ENCODE peak calls at places on chromosomes 7 and 10, in four cellular contexts. One of them, this sample, is unnamed. For H3K4me1, the result is how much of the 10 kb centered on the place peaks cover.

GRCh38 chr10:129725482-129725881 is 238.6 kb downstream of the EBF3 start:
- DNase-seq in effector memory CD4-positive, alpha-beta T cell: no peak
- DNase-seq in HAP-1: no peak
- DNase-seq in transverse colon: no peak
- DNase-seq in this sample: no peak

GRCh38 chr7:129265328-129265727 is 40.5 kb downstream of the AHCYL2 start:
- DNase-seq in effector memory CD4-positive, alpha-beta T cell: no peak
- DNase-seq in HAP-1: no peak
- DNase-seq in transverse colon: no peak
- DNase-seq in this sample: no peak

GRCh38 chr10:126058507-126058906 is 162.1 kb downstream of the FANK1 start:
- DNase-seq in effector memory CD4-positive, alpha-beta T cell: no peak
- DNase-seq in HAP-1: no peak
- DNase-seq in transverse colon: no peak
- DNase-seq in this sample: no peak

GRCh38 chr7:114426824-114427223 is 12.2 kb downstream of the FOXP2 start:
- DNase-seq in effector memory CD4-positive, alpha-beta T cell: no peak
- DNase-seq in HAP-1: peak
- DNase-seq in transverse colon: no peak
- DNase-seq in this sample: peak

GRCh38 chr7:143345428-143345900 is 17.0 kb downstream of the FAM131B start:
- DNase-seq in effector memory CD4-positive, alpha-beta T cell: peak
- DNase-seq in HAP-1: peak
- DNase-seq in transverse colon: peak
- DNase-seq in this sample: peak

GRCh38 chr10:37700886-37701780 is 156.3 kb downstream of the ZNF248 start:
- DNase-seq in effector memory CD4-positive, alpha-beta T cell: no peak
- DNase-seq in HAP-1: no peak
- DNase-seq in transverse colon: no peak
- DNase-seq in this sample: no peak

GRCh38 chr7:128037880-128038619 is 6.8 kb upstream of the LRRC4 start:
- DNase-seq in effector memory CD4-positive, alpha-beta T cell: no peak
- DNase-seq in HAP-1: no peak
- DNase-seq in transverse colon: no peak
- DNase-seq in this sample: no peak

GRCh38 chr7:97043281-97043680 is 18.6 kb upstream of the DLX5 start:
- DNase-seq in effector memory CD4-positive, alpha-beta T cell: no peak
- DNase-seq in HAP-1: no peak
- DNase-seq in transverse colon: no peak
- DNase-seq in this sample: no peak

GRCh38 chr10:122282253-122282671 is 11.2 kb downstream of the BTBD16 start:
- DNase-seq in effector memory CD4-positive, alpha-beta T cell: no peak
- DNase-seq in HAP-1: no peak
- DNase-seq in transverse colon: no peak
- DNase-seq in this sample: no peak

GRCh38 chr10:24762966-24763623 is 39.4 kb upstream of the ARHGAP21 start:
- DNase-seq in effector memory CD4-positive, alpha-beta T cell: no peak
- DNase-seq in HAP-1: peak
- DNase-seq in transverse colon: no peak
- DNase-seq in this sample: no peak

GRCh38 chr10:42942279-42942932 is 134.5 kb upstream of the RET start:
- DNase-seq in effector memory CD4-positive, alpha-beta T cell: no peak
- DNase-seq in HAP-1: no peak
- DNase-seq in transverse colon: no peak
- DNase-seq in this sample: no peak

GRCh38 chr7:7761974-7762769 is 43.8 kb upstream of the RPA3 start:
- DNase-seq in effector memory CD4-positive, alpha-beta T cell: no peak
- DNase-seq in HAP-1: no peak
- DNase-seq in transverse colon: no peak
- DNase-seq in this sample: peak

GRCh38 chr7:17320102-17320497 is 21.6 kb downstream of the AHR start:
- DNase-seq in effector memory CD4-positive, alpha-beta T cell: no peak
- DNase-seq in HAP-1: no peak
- DNase-seq in transverse colon: no peak
- DNase-seq in this sample: no peak

GRCh38 chr10:30788307-30788706 is 158.8 kb upstream of the LYZL2 start:
- DNase-seq in effector memory CD4-positive, alpha-beta T cell: no peak
- DNase-seq in HAP-1: no peak
- DNase-seq in transverse colon: no peak
- DNase-seq in this sample: no peak

GRCh38 chr10:114328876-114329275 is 75.4 kb downstream of the AFAP1L2 start:
- DNase-seq in effector memory CD4-positive, alpha-beta T cell: no peak
- DNase-seq in HAP-1: no peak
- DNase-seq in transverse colon: no peak
- DNase-seq in this sample: no peak

GRCh38 chr10:130022071-130022470 is 58.0 kb upstream of the EBF3 start:
- DNase-seq in effector memory CD4-positive, alpha-beta T cell: no peak
- DNase-seq in HAP-1: no peak
- DNase-seq in transverse colon: no peak
- DNase-seq in this sample: no peak

GRCh38 chr10:103584216-103585010 is 90.9 kb downstream of the NEURL1 start:
- DNase-seq in effector memory CD4-positive, alpha-beta T cell: peak
- DNase-seq in HAP-1: no peak
- DNase-seq in transverse colon: no peak
- DNase-seq in this sample: no peak

GRCh38 chr7:48759431-48760080 is 164.8 kb upstream of the CDC14C start:
- DNase-seq in effector memory CD4-positive, alpha-beta T cell: no peak
- DNase-seq in HAP-1: peak
- DNase-seq in transverse colon: no peak
- DNase-seq in this sample: no peak

GRCh38 chr10:27446091-27446918 is 57.8 kb upstream of the RAB18 start:
- DNase-seq in effector memory CD4-positive, alpha-beta T cell: no peak
- DNase-seq in HAP-1: peak
- DNase-seq in transverse colon: no peak
- DNase-seq in this sample: peak

GRCh38 chr10:79608505-79609375 is 2.0 kb upstream of the SFTPA1 start:
- DNase-seq in effector memory CD4-positive, alpha-beta T cell: no peak
- DNase-seq in HAP-1: no peak
- DNase-seq in transverse colon: peak
- DNase-seq in this sample: peak

GRCh38 chr7:8379264-8379663 is 54.1 kb upstream of the NXPH1 start:
- DNase-seq in effector memory CD4-positive, alpha-beta T cell: no peak
- DNase-seq in HAP-1: no peak
- DNase-seq in transverse colon: no peak
- DNase-seq in this sample: no peak

GRCh38 chr10:67606572-67606971 is 89.4 kb downstream of the CTNNA3 start:
- DNase-seq in effector memory CD4-positive, alpha-beta T cell: no peak
- DNase-seq in HAP-1: peak
- DNase-seq in transverse colon: no peak
- DNase-seq in this sample: no peak

GRCh38 chr7:113774182-113774807 is 144.5 kb downstream of the PPP1R3A start:
- DNase-seq in effector memory CD4-positive, alpha-beta T cell: no peak
- DNase-seq in HAP-1: peak
- DNase-seq in transverse colon: no peak
- DNase-seq in this sample: peak

GRCh38 chr10:78474743-78475142 is 441.1 kb downstream of the RPS24 start:
- DNase-seq in effector memory CD4-positive, alpha-beta T cell: no peak
- DNase-seq in HAP-1: no peak
- DNase-seq in transverse colon: no peak
- DNase-seq in this sample: no peak

GRCh38 chr10:22620140-22620857 is 94.1 kb downstream of the PIP4K2A start:
- DNase-seq in effector memory CD4-positive, alpha-beta T cell: no peak
- DNase-seq in HAP-1: no peak
- DNase-seq in transverse colon: peak
- DNase-seq in this sample: no peak

GRCh38 chr10:80260295-80261243 is 28.9 kb downstream of the MAT1A start:
- DNase-seq in effector memory CD4-positive, alpha-beta T cell: no peak
- DNase-seq in HAP-1: peak
- DNase-seq in transverse colon: no peak
- DNase-seq in this sample: no peak

GRCh38 chr10:11746883-11747539 is 4.8 kb downstream of the ECHDC3 start:
- DNase-seq in effector memory CD4-positive, alpha-beta T cell: no peak
- DNase-seq in HAP-1: no peak
- DNase-seq in transverse colon: no peak
- DNase-seq in this sample: no peak

GRCh38 chr7:30764030-30764991 is 6.9 kb upstream of the MINDY4 start:
- DNase-seq in effector memory CD4-positive, alpha-beta T cell: no peak
- DNase-seq in HAP-1: no peak
- DNase-seq in transverse colon: no peak
- DNase-seq in this sample: peak

GRCh38 chr10:77604063-77604462 is 33.5 kb downstream of the KCNMA1 start:
- DNase-seq in effector memory CD4-positive, alpha-beta T cell: no peak
- DNase-seq in HAP-1: no peak
- DNase-seq in transverse colon: no peak
- DNase-seq in this sample: no peak

GRCh38 chr10:129877773-129878371 is 86.2 kb downstream of the EBF3 start:
- DNase-seq in effector memory CD4-positive, alpha-beta T cell: no peak
- DNase-seq in HAP-1: peak
- DNase-seq in transverse colon: no peak
- DNase-seq in this sample: no peak

GRCh38 chr10:122856902-122857301 is 11.2 kb upstream of the CUZD1 start:
- DNase-seq in effector memory CD4-positive, alpha-beta T cell: no peak
- DNase-seq in HAP-1: no peak
- DNase-seq in transverse colon: no peak
- DNase-seq in this sample: no peak

GRCh38 chr7:130965515-130965914 is 231.5 kb upstream of the KLF14 start:
- DNase-seq in effector memory CD4-positive, alpha-beta T cell: no peak
- DNase-seq in HAP-1: no peak
- DNase-seq in transverse colon: no peak
- DNase-seq in this sample: no peak

GRCh38 chr7:113200281-113200680 is 81.9 kb upstream of the SMIM30 start:
- DNase-seq in effector memory CD4-positive, alpha-beta T cell: no peak
- DNase-seq in HAP-1: no peak
- DNase-seq in transverse colon: no peak
- DNase-seq in this sample: no peak

GRCh38 chr7:2641406-2642393 is 9.9 kb downstream of the TTYH3 start:
- DNase-seq in effector memory CD4-positive, alpha-beta T cell: no peak
- DNase-seq in HAP-1: no peak
- DNase-seq in transverse colon: peak
- DNase-seq in this sample: peak
- H3K4me1 ChIP-seq in effector memory CD4-positive, alpha-beta T cell: under half
- H3K4me1 ChIP-seq in HAP-1: under half
- H3K4me1 ChIP-seq in transverse colon: under half
- H3K4me1 ChIP-seq in this sample: half or more

DNA sequence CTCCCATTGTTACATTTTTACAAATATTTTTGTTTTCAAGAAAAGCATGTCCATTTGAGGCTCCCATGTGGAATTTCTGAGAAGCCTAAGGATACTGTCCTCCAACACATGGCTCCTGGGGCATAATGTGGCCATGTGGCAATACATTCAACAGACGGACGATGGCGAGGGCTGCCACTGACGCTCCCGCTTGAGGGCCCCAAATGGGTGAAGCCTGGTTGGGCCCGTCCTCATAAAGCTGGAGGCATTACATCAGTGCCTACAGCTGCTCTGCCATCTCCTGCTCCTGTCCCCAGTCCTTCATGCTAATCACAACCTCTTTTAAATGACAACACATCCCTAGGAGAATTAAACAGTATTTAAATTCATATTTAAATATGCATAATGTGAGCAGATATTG is 246.8 kb downstream of the TNS3 start:
- DNase-seq in effector memory CD4-positive, alpha-beta T cell: no peak
- DNase-seq in HAP-1: no peak
- DNase-seq in transverse colon: no peak
- DNase-seq in this sample: no peak
- H3K4me1 ChIP-seq in effector memory CD4-positive, alpha-beta T cell: under half
- H3K4me1 ChIP-seq in HAP-1: under half
- H3K4me1 ChIP-seq in transverse colon: under half
- H3K4me1 ChIP-seq in this sample: under half

GRCh38 chr10:48656928-48657327 is 27.7 kb upstream of the WDFY4 start:
- DNase-seq in effector memory CD4-positive, alpha-beta T cell: no peak
- DNase-seq in HAP-1: no peak
- DNase-seq in transverse colon: no peak
- DNase-seq in this sample: no peak

GRCh38 chr10:48658889-48659269 is 25.8 kb upstream of the WDFY4 start:
- DNase-seq in effector memory CD4-positive, alpha-beta T cell: no peak
- DNase-seq in HAP-1: no peak
- DNase-seq in transverse colon: no peak
- DNase-seq in this sample: no peak

GRCh38 chr10:48658243-48658888 is 26.3 kb upstream of the WDFY4 start:
- DNase-seq in effector memory CD4-positive, alpha-beta T cell: no peak
- DNase-seq in HAP-1: peak
- DNase-seq in transverse colon: peak
- DNase-seq in this sample: peak

GRCh38 chr10:48659790-48660189 is 24.9 kb upstream of the WDFY4 start:
- DNase-seq in effector memory CD4-positive, alpha-beta T cell: no peak
- DNase-seq in HAP-1: peak
- DNase-seq in transverse colon: no peak
- DNase-seq in this sample: no peak

DNA sequence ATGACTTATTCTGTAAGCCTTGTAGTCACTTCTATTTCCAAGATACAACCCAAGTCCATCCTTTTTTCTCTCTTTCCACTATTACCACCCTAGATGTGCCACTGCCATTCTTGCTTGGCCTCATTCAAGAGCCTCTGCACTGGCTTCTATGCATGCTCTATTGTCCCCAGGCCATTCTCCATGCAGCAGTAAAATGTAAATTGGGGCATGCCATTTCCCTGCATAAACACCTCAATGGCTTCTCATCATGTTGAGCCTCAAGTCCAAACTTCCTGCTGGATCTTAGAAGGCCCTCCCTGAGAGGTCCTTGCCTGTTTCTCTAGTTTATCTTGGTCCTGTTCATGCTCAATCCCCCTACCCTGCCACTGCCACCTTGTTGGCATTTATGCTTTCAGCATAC is 23.2 kb upstream of the WDFY4 start:
- DNase-seq in effector memory CD4-positive, alpha-beta T cell: no peak
- DNase-seq in HAP-1: no peak
- DNase-seq in transverse colon: no peak
- DNase-seq in this sample: no peak
- H3K4me1 ChIP-seq in effector memory CD4-positive, alpha-beta T cell: under half
- H3K4me1 ChIP-seq in HAP-1: under half
- H3K4me1 ChIP-seq in transverse colon: under half
- H3K4me1 ChIP-seq in this sample: under half

DNA sequence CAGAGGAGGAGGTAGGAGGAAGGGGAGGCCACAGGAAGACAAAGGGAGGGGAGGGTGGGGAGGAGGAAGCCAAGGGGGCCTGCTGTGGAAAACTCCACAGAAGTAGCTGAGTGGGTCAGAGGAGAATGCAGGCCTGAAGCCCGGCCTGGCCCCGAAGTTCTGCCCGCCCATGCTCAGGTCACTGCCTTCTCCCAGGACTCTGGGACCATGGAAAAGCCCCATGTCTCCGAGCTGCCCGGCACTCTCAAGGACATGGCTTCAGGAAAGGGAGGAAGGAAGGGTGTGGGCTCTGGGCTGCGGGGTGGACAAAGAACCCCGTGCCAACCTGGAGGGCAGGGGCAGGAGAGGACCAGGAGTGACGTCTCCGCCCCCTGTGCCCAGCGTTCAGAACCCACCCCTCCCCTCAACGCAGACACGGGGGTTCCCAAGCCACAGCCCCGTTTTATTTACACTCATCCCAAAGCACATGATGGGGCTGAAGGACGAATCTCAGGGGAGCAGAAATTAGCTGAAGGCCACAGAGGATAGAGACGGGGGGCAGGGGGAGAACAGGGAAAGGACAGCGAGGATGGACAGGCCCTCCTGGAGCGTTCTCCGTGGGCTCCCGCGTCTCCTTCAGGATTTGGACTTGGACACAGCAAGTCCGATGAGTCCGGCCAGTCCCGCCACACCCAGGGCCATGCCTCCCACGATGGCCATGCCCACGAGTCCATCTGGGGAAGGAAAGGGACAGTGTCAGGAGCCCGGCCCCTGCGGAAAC is 1.8 kb upstream of the CLDN15 start:
- DNase-seq in effector memory CD4-positive, alpha-beta T cell: no peak
- DNase-seq in HAP-1: no peak
- DNase-seq in transverse colon: no peak
- DNase-seq in this sample: no peak
- H3K4me1 ChIP-seq in effector memory CD4-positive, alpha-beta T cell: under half
- H3K4me1 ChIP-seq in HAP-1: under half
- H3K4me1 ChIP-seq in transverse colon: under half
- H3K4me1 ChIP-seq in this sample: under half